ENCODE peak calls at places on chromosome 11, in nine cellular contexts. V is EL; T is gastrocnemius medialis; Q is stimulated activated CD8-positive, alpha-beta memory T cell treated with anti-CD3 and anti-CD28 coated beads, Interleukin-4, amount 100 ng/mL, for 1 hour; W is renal cortical epithelial cell; Y is cardiac muscle cell; R is central memory CD4-positive, alpha-beta T cell; O is T-helper 2 cell; P is mesenteric fat pad. X is an unnamed sample.

GRCh38 chr11:95279921-95280861 is 49.2 kb upstream of the SESN3 start:
- DNase-seq in V (no peak), T (no peak), Q (no peak), W (peak), Y (no peak), R (no peak), O (no peak), P (no peak), X (no peak)

GRCh38 chr11:68020575-68020974 is 9.9 kb upstream of the NDUFS8 start:
- DNase-seq in V (peak), T (no peak), Q (no peak), W (no peak), Y (peak), R (no peak), O (no peak), P (no peak), X (no peak)

GRCh38 chr11:117931331-117931950 is 2.2 kb upstream of the TMPRSS13 start:
- DNase-seq in V (no peak), T (no peak), Q (no peak), W (no peak), Y (no peak), R (no peak), O (no peak), P (peak), X (no peak)

GRCh38 chr11:2933376-2934056 is 4.3 kb upstream of the PHLDA2 start:
- DNase-seq in V (peak), T (peak), Q (no peak), W (peak), Y (no peak), R (peak), O (peak), P (no peak), X (peak)

GRCh38 chr11:17803751-17804334 is 69.3 kb downstream of the KCNC1 start:
- DNase-seq in V (no peak), T (no peak), Q (no peak), W (peak), Y (no peak), R (no peak), O (no peak), P (no peak), X (no peak)

GRCh38 chr11:130400793-130401483 is 27.5 kb downstream of the ADAMTS8 start:
- DNase-seq in V (peak), T (no peak), Q (no peak), W (no peak), Y (no peak), R (no peak), O (no peak), P (no peak), X (no peak)

GRCh38 chr11:13386567-13386966 is 76.5 kb downstream of the BTBD10 start:
- DNase-seq in V (no peak), T (no peak), Q (no peak), W (no peak), Y (no peak), R (no peak), O (no peak), P (no peak), X (no peak)

GRCh38 chr11:35947437-35947836 is 3.6 kb downstream of the LDLRAD3 start:
- DNase-seq in V (no peak), T (no peak), Q (no peak), W (peak), Y (no peak), R (no peak), O (no peak), P (no peak), X (no peak)

GRCh38 chr11:38330578-38330977 is 1732.5 kb upstream of the RAG2 start:
- DNase-seq in V (no peak), T (no peak), Q (no peak), W (no peak), Y (no peak), R (no peak), O (no peak), P (no peak), X (no peak)

GRCh38 chr11:95228081-95228859 is 2.7 kb downstream of the SESN3 start:
- DNase-seq in V (no peak), T (no peak), Q (no peak), W (no peak), Y (no peak), R (no peak), O (no peak), P (no peak), X (no peak)

GRCh38 chr11:85705805-85706204 is 19.8 kb upstream of the CCDC89 start:
- DNase-seq in V (no peak), T (no peak), Q (no peak), W (peak), Y (no peak), R (no peak), O (no peak), P (no peak), X (no peak)

GRCh38 chr11:76670475-76671235 is at the start of gene LRRC32:
- DNase-seq in V (no peak), T (no peak), Q (no peak), W (no peak), Y (peak), R (no peak), O (peak), P (no peak), X (peak)

GRCh38 chr11:61730222-61730994 is 22.0 kb upstream of the MYRF start:
- DNase-seq in V (peak), T (no peak), Q (no peak), W (peak), Y (no peak), R (no peak), O (no peak), P (no peak), X (no peak)

GRCh38 chr11:65653229-65654225 is 9.2 kb downstream of the RELA start:
- DNase-seq in V (no peak), T (no peak), Q (no peak), W (peak), Y (no peak), R (no peak), O (no peak), P (no peak), X (no peak)

GRCh38 chr11:11587122-11587521 is 34.7 kb downstream of the GALNT18 start:
- DNase-seq in V (no peak), T (no peak), Q (no peak), W (no peak), Y (no peak), R (no peak), O (no peak), P (no peak), X (no peak)

GRCh38 chr11:10072841-10073240 is 221.2 kb downstream of the SBF2 start:
- DNase-seq in V (peak), T (no peak), Q (no peak), W (no peak), Y (no peak), R (no peak), O (no peak), P (no peak), X (no peak)

GRCh38 chr11:804599-804964 is 449 bp downstream of the PIDD1 start:
- DNase-seq in V (no peak), T (no peak), Q (no peak), W (no peak), Y (no peak), R (no peak), O (no peak), P (no peak), X (no peak)

GRCh38 chr11:16979708-16980622 is 34.2 kb downstream of the PLEKHA7 start:
- DNase-seq in V (no peak), T (no peak), Q (no peak), W (peak), Y (no peak), R (no peak), O (no peak), P (no peak), X (no peak)

X was measured in stimulated activated naive B cell treated with anti-CD40 and anti-IgM and Interleukin-4, amounts not matched to agents 10 μg/mL and 1 μg/mL and 100 μg/mL, for 72 hours.